ENCODE peak calls at places on chromosomes 7 and 10, in nine cellular contexts. X is heart left ventricle, H is OCI-LY7, E is kidney, V is choroid plexus epithelial cell, R is adrenal gland, W is cardiac fibroblast, Q is cardiac muscle cell, A is GM23338. B is an unnamed sample.

GRCh38 chr10:20712766-20713165 is 184.3 kb downstream of the NEBL start:
- DNase-seq in A (peak; percentile 19), Q (no peak), V (no peak), X (no peak), E (no peak), W (no peak), H (no peak), R (no peak), B (no peak)

GRCh38 chr10:77163670-77164348 is 473.8 kb downstream of the KCNMA1 start:
- DNase-seq in X (no peak), R (peak; percentile 85), A (no peak), Q (peak; percentile 30), H (no peak), W (peak; percentile 99), V (peak; percentile 97), E (no peak), B (no peak)

GRCh38 chr10:4241724-4242345 is 456.8 kb upstream of the KLF6 start:
- DNase-seq in E (no peak), H (no peak), A (peak; percentile 41), Q (peak; percentile 44), R (peak; percentile 4), V (peak; percentile 100), W (peak; percentile 100), X (peak; percentile 74), B (no peak)

GRCh38 chr10:68180490-68180889 is 51.4 kb downstream of the ATOH7 start:
- DNase-seq in H (no peak), A (no peak), R (no peak), E (no peak), Q (no peak), V (no peak), W (no peak), X (no peak), B (no peak)

GRCh38 chr10:7955446-7955845 is 99.0 kb upstream of the GATA3 start:
- DNase-seq in V (no peak), E (no peak), X (no peak), W (no peak), Q (no peak), A (no peak), H (no peak), R (no peak), B (no peak)

GRCh38 chr7:66627151-66627681 is 1.5 kb upstream of the KCTD7 start:
- DNase-seq in A (no peak), Q (no peak), X (no peak), W (peak; percentile 80), H (peak; percentile 52), R (peak; percentile 25), E (no peak), V (peak; percentile 48), B (no peak)

GRCh38 chr10:5665380-5666323 is 743 bp downstream of the ASB13 start:
- DNase-seq in V (no peak), E (peak; percentile 84), Q (peak; percentile 12), W (peak; percentile 18), A (peak; percentile 39), H (peak; percentile 42), R (peak; percentile 67), X (no peak), B (peak; percentile 46)

GRCh38 chr10:72691470-72692056 is 380 bp upstream of the MCU start:
- DNase-seq in H (no peak), W (no peak), Q (no peak), V (peak; percentile 96), E (no peak), R (no peak), A (peak; percentile 98), X (no peak), B (no peak)

GRCh38 chr10:4546500-4546899 is 279.5 kb upstream of the AKR1E2 start:
- DNase-seq in H (no peak), R (no peak), E (no peak), V (peak; percentile 67), A (no peak), X (no peak), Q (no peak), W (peak; percentile 71), B (no peak)

GRCh38 chr7:55533729-55534080 is 38.6 kb downstream of the VOPP1 start:
- DNase-seq in V (no peak), R (no peak), W (no peak), E (no peak), X (no peak), A (no peak), Q (no peak), H (no peak), B (no peak)

GRCh38 chr7:55535637-55536016 is 36.7 kb downstream of the VOPP1 start:
- DNase-seq in V (no peak), A (no peak), H (no peak), W (no peak), Q (no peak), R (no peak), X (no peak), E (no peak), B (no peak)

GRCh38 chr7:55534916-55535636 is 37.2 kb downstream of the VOPP1 start:
- DNase-seq in V (no peak), A (no peak), Q (no peak), R (no peak), W (no peak), X (no peak), H (peak; percentile 56), E (no peak), B (no peak)

GRCh38 chr7:55533050-55533728 is 39.1 kb downstream of the VOPP1 start:
- DNase-seq in X (no peak), Q (no peak), R (peak; percentile 46), A (no peak), E (no peak), W (peak; percentile 73), V (peak; percentile 54), H (peak; percentile 96), B (no peak)

GRCh38 chr7:55534262-55534915 is 37.9 kb downstream of the VOPP1 start:
- DNase-seq in V (peak; percentile 64), R (peak; percentile 60), Q (no peak), W (peak; percentile 86), A (no peak), E (peak; percentile 76), X (peak; percentile 65), H (peak; percentile 96), B (no peak)
- H3K4me3 ChIP-seq in V (no peak overlapping the region), R (no peak overlapping the region), Q (no peak overlapping the region), W (no peak overlapping the region), A (no peak overlapping the region), E (no peak overlapping the region), X (no peak overlapping the region), H (peak overlapping the region; percentile 58), B (no peak overlapping the region)

GRCh38 chr10:132942740-132943554 is 577 bp upstream of the CFAP46 start:
- DNase-seq in R (no peak), Q (no peak), E (peak; percentile 75), A (peak; percentile 57), V (no peak), H (no peak), X (no peak), W (peak; percentile 8), B (peak; percentile 78)
- H3K4me3 ChIP-seq in R (no peak overlapping the region), Q (peak overlapping the region; percentile 66), E (peak overlapping the region; percentile 56), A (peak overlapping the region; percentile 62), V (peak overlapping the region; percentile 58), H (no peak overlapping the region), X (peak overlapping the region; percentile 56), W (peak overlapping the region; percentile 42), B (peak overlapping the region; percentile 52)

DNA sequence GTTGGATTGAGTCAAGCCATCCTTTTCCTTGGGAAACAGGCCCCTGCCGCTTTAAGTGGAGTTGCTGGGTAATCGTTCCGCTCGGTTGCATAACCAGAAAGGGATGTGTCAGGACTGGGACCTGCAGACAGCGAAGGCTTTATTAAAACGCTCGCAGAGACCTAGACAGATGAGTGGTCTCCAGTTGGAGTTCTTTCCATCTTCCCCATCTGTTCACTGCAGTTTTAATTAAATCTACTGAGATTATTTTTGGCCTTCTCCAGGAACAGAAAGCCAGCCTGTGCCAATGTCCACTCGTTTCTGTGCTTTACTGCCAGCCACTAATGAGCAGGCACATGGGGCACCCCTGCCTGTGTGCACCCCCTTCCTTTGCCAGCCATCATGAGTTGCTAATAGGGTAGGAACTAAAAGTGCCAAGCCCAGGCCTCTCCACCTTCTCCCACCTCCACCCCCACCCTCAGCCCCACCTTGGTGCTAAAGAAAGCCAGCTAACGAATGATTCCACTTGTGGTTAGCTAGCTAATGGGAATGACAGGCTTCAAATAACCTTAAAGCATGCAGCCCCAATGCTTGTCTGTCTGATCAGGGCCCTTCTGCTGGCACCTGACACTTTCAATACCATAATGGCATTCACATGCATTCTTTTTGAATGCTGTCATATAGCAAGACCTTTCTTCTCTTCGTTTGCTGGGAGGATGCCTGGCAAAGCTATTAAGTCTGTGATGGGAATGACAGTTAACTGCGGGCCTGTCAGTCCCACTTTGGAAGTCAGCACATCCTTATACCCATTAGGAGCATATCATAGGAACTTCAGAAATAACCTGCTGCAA is 556.8 kb upstream of the GALNT17 start:
- DNase-seq in Q (no peak), W (no peak), H (no peak), R (no peak), A (no peak), X (no peak), E (no peak), V (no peak), B (no peak)
- H3K4me3 ChIP-seq in Q (no peak overlapping the region), W (no peak overlapping the region), H (no peak overlapping the region), R (no peak overlapping the region), A (no peak overlapping the region), X (no peak overlapping the region), E (no peak overlapping the region), V (no peak overlapping the region), B (no peak overlapping the region)

GRCh38 chr10:943334-944033 is 12.0 kb upstream of the LARP4B start:
- DNase-seq in E (peak; percentile 31), Q (no peak), A (no peak), W (no peak), R (no peak), V (no peak), X (no peak), H (no peak), B (no peak)

GRCh38 chr10:947051-947450 is 15.5 kb upstream of the LARP4B start:
- DNase-seq in R (no peak), A (no peak), Q (no peak), W (no peak), X (no peak), E (no peak), V (no peak), H (no peak), B (no peak)

GRCh38 chr10:945778-946177 is 14.3 kb upstream of the LARP4B start:
- DNase-seq in Q (no peak), A (peak; percentile 32), X (no peak), H (no peak), V (no peak), E (no peak), W (no peak), R (no peak), B (no peak)

GRCh38 chr10:947881-948280 is 16.4 kb upstream of the LARP4B start:
- DNase-seq in R (no peak), H (no peak), Q (no peak), W (no peak), V (no peak), X (no peak), A (no peak), E (no peak), B (no peak)

DNA sequence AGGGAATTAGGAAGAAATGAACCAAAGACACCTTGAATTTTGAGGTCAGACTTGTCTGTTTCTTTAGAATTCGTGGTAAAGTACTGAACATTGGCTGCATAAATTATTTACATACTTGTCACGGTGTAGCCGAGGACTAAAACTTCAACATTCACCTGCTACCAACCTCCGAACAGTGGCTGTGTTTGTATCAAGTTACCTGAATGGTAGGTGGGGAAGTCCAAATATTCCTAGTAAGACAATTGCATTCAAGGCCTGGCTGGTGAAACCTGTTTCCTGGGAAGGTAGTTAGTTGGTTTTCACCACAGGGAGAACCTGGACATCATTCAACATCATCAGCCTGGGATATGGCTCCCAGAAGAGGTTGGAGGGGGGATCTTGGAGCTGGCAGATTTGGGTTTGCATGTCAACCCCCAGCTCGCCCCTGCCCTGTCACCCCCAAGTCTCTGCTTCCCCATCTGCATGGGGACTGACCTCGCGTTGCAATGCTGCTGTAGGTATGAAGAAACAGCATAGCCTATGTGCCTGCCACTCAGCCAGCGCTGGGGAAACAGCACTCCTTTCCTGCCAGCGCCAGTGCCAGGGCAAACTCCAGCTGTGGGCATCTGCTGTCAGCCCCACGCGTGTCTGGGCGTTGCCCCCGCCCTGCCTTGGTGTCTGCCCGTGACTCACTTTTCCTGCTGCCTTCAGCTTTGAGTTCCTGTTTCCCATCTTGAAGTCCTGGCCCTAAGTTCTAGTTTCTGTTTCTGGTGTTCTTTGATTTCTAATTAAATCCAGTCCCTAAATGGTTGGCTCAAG is 12.7 kb upstream of the LARP4B start:
- DNase-seq in X (peak; percentile 73), W (peak; percentile 28), Q (no peak), A (no peak), R (peak; percentile 68), H (no peak), E (peak; percentile 84), V (peak; percentile 56), B (peak; percentile 85)
- H3K4me3 ChIP-seq in X (peak overlapping the region; percentile 7), W (no peak overlapping the region), Q (no peak overlapping the region), A (no peak overlapping the region), R (no peak overlapping the region), H (no peak overlapping the region), E (no peak overlapping the region), V (peak overlapping the region; percentile 27), B (no peak overlapping the region)

B was measured in upper lobe of left lung.